ENCODE peak calls at places on chromosomes 1 and 21, in seven cellular contexts. S is breast epithelium, O is transverse colon, R is adrenal gland, A is sigmoid colon, V is uterus, C is heart left ventricle. I is an unnamed sample.

GRCh38 chr1:185987611-185988441 is 253.6 kb downstream of the HMCN1 start:
- DNase-seq in S (no peak), O (no peak), R (no peak), A (no peak), V (no peak), C (no peak), I (no peak)

GRCh38 chr1:24535021-24535424 is 20.9 kb upstream of the NCMAP start:
- DNase-seq in S (no peak), O (peak), R (no peak), A (no peak), V (no peak), C (no peak), I (no peak)

GRCh38 chr1:61873994-61874393 is 131.7 kb downstream of the PATJ start:
- DNase-seq in S (no peak), O (no peak), R (no peak), A (no peak), V (no peak), C (no peak), I (no peak)

GRCh38 chr1:223702735-223703667 is 9.3 kb upstream of the CAPN2 start:
- DNase-seq in S (no peak), O (no peak), R (no peak), A (no peak), V (no peak), C (no peak), I (no peak)

GRCh38 chr1:5913078-5913845 is 79.0 kb downstream of the NPHP4 start:
- DNase-seq in S (no peak), O (no peak), R (no peak), A (no peak), V (no peak), C (no peak), I (peak)

GRCh38 chr1:181425566-181425965 is 57.8 kb upstream of the CACNA1E start:
- DNase-seq in S (no peak), O (no peak), R (no peak), A (no peak), V (no peak), C (no peak), I (no peak)

GRCh38 chr21:42735061-42735460 is 81.6 kb downstream of the PDE9A start:
- DNase-seq in S (peak), O (peak), R (no peak), A (peak), V (no peak), C (no peak), I (no peak)

GRCh38 chr21:45584786-45585185 is 42.5 kb upstream of the SLC19A1 start:
- DNase-seq in S (peak), O (no peak), R (no peak), A (no peak), V (no peak), C (no peak), I (peak)

GRCh38 chr1:2360588-2361364 is 30.6 kb downstream of the MORN1 start:
- DNase-seq in S (no peak), O (no peak), R (no peak), A (peak), V (no peak), C (no peak), I (no peak)

GRCh38 chr1:162899422-162900168 is 38.6 kb upstream of the CCDC190 start:
- DNase-seq in S (no peak), O (no peak), R (no peak), A (no peak), V (no peak), C (no peak), I (no peak)

GRCh38 chr1:203113308-203113707 is 14.2 kb upstream of the ADORA1 start:
- DNase-seq in S (no peak), O (no peak), R (no peak), A (no peak), V (no peak), C (no peak), I (no peak)

GRCh38 chr1:198443374-198444233 is 96.9 kb downstream of the ATP6V1G3 start:
- DNase-seq in S (no peak), O (no peak), R (no peak), A (no peak), V (no peak), C (no peak), I (no peak)

GRCh38 chr1:159040206-159040605 is 30.5 kb downstream of the IFI16 start:
- DNase-seq in S (no peak), O (no peak), R (no peak), A (no peak), V (no peak), C (no peak), I (no peak)

GRCh38 chr1:22117238-22117637 is 25.7 kb downstream of the WNT4 start:
- DNase-seq in S (no peak), O (no peak), R (no peak), A (peak), V (no peak), C (no peak), I (no peak)

GRCh38 chr1:198915327-198916231 is 276.7 kb downstream of the PTPRC start:
- DNase-seq in S (no peak), O (no peak), R (no peak), A (no peak), V (no peak), C (no peak), I (no peak)

DNA sequence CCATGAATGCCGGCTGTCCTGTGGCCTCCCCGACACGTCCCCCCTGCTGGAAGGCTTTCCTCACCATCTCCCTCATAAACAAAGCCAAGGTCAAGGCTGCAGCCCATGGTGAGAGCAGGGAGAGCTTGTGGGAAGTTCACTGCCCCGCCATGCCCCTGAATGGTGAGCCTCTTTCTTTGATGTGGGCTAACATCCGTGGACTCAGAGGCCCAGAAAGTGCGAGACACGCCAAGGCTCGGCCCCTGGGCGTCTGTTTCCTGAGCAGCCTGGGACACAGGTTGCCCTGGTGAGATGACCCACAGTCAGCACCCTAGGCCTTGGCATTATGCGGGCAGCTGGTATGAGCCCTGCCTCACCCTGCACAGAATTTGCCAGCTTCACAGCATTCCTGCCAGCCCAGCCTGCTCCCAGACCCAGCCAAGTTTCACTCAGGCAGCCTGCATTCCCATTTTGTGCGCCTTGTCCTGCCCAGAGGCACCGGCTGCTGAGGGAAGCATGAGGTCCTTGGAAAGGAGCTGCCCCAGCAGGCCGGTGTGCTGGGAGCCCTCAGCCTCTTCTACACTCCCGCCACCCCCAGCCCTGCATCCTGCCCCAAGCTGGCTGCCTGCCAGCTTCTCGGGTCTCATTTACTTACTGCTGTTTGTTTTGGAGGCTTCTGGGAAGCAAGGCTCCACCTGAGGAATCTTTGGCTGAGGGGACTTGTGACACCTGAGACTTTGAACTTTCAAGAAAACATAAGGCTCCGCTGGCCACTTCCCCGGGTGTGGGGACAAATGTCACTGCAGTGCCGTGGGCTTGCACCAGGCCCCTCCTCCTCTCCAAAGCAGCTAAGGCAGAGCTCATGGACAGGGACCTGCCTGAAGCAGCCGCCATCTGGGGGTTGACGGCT is 31.9 kb downstream of the NEK2 start:
- DNase-seq in S (peak), O (peak), R (peak), A (no peak), V (no peak), C (no peak), I (no peak)
- TF ChIP-seq POLR2A in S (no peak), O (no peak), R (no peak), A (no peak), V (no peak), C (no peak), I (no peak)

GRCh38 chr1:44620072-44620471 is 54.2 kb downstream of the TMEM53 start:
- DNase-seq in S (no peak), O (no peak), R (no peak), A (no peak), V (no peak), C (no peak), I (no peak)

GRCh38 chr1:44616284-44616990 is 57.8 kb downstream of the TMEM53 start:
- DNase-seq in S (no peak), O (no peak), R (no peak), A (no peak), V (no peak), C (no peak), I (no peak)

GRCh38 chr1:44617703-44618029 is 56.6 kb downstream of the TMEM53 start:
- DNase-seq in S (no peak), O (no peak), R (no peak), A (no peak), V (no peak), C (no peak), I (no peak)

GRCh38 chr1:44619261-44619900 is 54.9 kb downstream of the TMEM53 start:
- DNase-seq in S (no peak), O (no peak), R (no peak), A (no peak), V (peak), C (no peak), I (no peak)

GRCh38 chr1:44616991-44617702 is 57.1 kb downstream of the TMEM53 start:
- DNase-seq in S (no peak), O (peak), R (peak), A (peak), V (peak), C (no peak), I (no peak)
- H3K4me3 ChIP-seq in S (peak), O (peak), R (peak), A (peak), V (peak), C (no peak), I (peak)

GRCh38 chr1:32806910-32807523 is 10.1 kb downstream of the YARS1 start:
- DNase-seq in S (no peak), O (no peak), R (no peak), A (no peak), V (no peak), C (no peak), I (no peak)

GRCh38 chr1:32811265-32811664 is 5.9 kb downstream of the YARS1 start:
- DNase-seq in S (no peak), O (no peak), R (no peak), A (no peak), V (no peak), C (no peak), I (no peak)

GRCh38 chr1:32808580-32808979 is 8.6 kb downstream of the YARS1 start:
- DNase-seq in S (no peak), O (no peak), R (no peak), A (no peak), V (no peak), C (no peak), I (no peak)

GRCh38 chr1:32810358-32810757 is 6.8 kb downstream of the YARS1 start:
- DNase-seq in S (no peak), O (no peak), R (no peak), A (no peak), V (no peak), C (no peak), I (no peak)

DNA sequence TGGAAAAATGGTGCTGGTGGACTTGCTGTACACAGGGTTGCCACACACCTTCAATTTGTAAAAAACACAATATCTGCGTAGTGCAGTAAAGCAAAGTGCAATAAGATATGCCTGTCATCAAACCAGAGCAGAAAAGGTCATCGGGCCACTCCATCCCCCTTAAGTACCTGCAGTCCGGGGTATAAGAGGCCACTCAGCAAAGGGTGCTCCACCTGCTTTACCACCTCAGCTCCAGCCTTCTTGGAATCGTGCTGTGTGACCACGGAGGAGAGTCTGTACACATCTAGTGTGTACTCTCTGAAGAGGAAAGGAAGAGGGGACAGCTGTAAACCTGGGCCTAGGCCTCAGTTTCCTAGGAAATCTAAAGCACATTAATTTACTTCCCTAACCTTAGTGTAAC is 10.8 kb downstream of the YARS1 start:
- DNase-seq in S (no peak), O (no peak), R (no peak), A (no peak), V (no peak), C (no peak), I (no peak)
- TF ChIP-seq POLR2A in S (no peak), O (no peak), R (no peak), A (no peak), V (no peak), C (no peak), I (no peak)

GRCh38 chr1:156676450-156676819 is 772 bp downstream of the NES start:
- DNase-seq in S (no peak), O (no peak), R (no peak), A (no peak), V (no peak), C (no peak), I (no peak)
- H3K4me3 ChIP-seq in S (peak), O (peak), R (no peak), A (peak), V (peak), C (peak), I (peak)

GRCh38 chr1:25896266-25896665 is 10.0 kb downstream of the STMN1 start:
- DNase-seq in S (no peak), O (no peak), R (no peak), A (peak), V (no peak), C (no peak), I (no peak)

GRCh38 chr1:25893072-25893604 is 13.1 kb downstream of the STMN1 start:
- DNase-seq in S (no peak), O (no peak), R (no peak), A (peak), V (no peak), C (no peak), I (no peak)

GRCh38 chr1:25898223-25899015 is 7.8 kb downstream of the STMN1 start:
- DNase-seq in S (no peak), O (no peak), R (no peak), A (peak), V (no peak), C (no peak), I (no peak)

GRCh38 chr1:25897754-25898153 is 8.5 kb downstream of the STMN1 start:
- DNase-seq in S (no peak), O (no peak), R (no peak), A (peak), V (no peak), C (no peak), I (no peak)

GRCh38 chr1:25895365-25895990 is 10.7 kb downstream of the STMN1 start:
- DNase-seq in S (peak), O (peak), R (peak), A (peak), V (peak), C (peak), I (peak)
- TF ChIP-seq POLR2A in S (no peak), O (no peak), R (no peak), A (no peak), V (no peak), C (peak), I (no peak)

DNA sequence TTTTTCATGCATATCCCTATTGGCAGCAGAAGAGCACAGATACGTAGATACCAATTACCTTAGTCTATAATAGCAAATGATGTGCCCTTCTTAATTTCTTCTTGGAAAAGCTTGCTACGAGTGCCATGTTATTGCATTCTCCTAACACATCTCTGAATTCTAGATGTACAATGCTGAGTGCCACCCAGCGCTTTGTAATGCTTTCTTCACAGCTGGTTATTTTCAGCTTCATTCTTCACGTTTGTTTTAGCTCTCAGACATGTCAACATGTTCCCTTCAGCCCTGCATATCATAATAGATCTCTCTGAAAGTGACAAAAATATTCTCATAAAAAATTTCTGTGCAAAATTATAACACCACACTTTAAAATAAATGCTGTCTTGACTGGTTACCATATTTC is 981.2 kb downstream of the TTLL7 start:
- DNase-seq in S (no peak), O (no peak), R (no peak), A (no peak), V (no peak), C (no peak), I (no peak)
- H3K4me3 ChIP-seq in S (no peak), O (no peak), R (no peak), A (no peak), V (no peak), C (no peak), I (no peak)

DNA sequence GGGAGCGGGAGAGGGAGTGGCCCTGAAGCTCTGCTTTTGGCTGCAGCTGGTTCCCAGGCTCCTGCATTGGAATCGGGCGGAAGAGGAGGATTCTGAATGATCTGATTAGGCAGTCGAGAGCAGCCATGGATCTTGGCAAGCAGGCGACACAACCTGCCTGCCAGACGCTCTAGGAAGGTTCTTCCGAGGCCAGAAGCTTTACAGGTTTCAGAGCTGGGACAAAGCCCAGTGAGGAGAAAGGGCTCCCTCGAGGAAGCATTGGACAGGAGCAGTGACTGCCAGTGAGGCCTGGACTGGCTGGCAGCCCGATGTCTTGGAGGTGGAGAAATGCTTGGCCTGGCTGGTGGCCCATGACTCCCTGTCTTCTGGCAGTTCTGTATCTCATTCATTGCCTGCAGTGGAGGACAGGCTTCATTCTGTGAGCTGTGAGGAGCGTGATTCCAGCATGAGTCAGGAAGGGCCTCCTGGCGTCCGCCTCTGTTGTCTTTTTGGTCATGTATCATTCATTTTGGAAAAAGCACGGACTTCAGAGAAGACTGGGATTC is 132.7 kb upstream of the IPO9 start:
- DNase-seq in S (peak), O (peak), R (peak), A (peak), V (peak), C (peak), I (peak)
- TF ChIP-seq POLR2A in S (no peak), O (no peak), R (no peak), A (no peak), V (no peak), C (no peak), I (no peak)

DNA sequence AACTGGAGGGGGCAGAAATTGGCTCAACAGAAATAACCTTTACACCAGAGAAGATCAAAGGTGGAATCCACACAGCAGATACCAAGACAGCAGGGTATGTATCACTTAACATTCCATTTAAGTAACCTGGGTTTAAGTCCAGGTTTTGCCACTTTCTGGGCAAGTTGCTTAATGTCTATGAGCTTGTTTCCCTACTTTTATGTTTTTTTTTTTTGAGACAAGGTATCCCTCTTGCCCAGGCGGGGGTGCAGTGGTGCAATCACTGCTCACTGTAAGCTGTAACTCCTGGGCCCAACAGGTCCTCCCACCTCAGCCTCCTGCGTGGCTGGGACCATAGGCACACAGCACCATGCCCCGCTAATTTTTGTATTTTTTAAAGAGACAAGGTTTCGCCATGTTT is 2.2 kb downstream of the RTCA start:
- DNase-seq in S (no peak), O (no peak), R (no peak), A (no peak), V (no peak), C (no peak), I (no peak)
- H3K4me3 ChIP-seq in S (no peak), O (no peak), R (no peak), A (no peak), V (no peak), C (no peak), I (no peak)

GRCh38 chr1:151346769-151347522 is at the start of gene RFX5:
- DNase-seq in S (peak), O (peak), R (peak), A (peak), V (peak), C (peak), I (peak)
- TF ChIP-seq POLR2A in S (peak), O (peak), R (peak), A (peak), V (peak), C (peak), I (no peak)

DNA sequence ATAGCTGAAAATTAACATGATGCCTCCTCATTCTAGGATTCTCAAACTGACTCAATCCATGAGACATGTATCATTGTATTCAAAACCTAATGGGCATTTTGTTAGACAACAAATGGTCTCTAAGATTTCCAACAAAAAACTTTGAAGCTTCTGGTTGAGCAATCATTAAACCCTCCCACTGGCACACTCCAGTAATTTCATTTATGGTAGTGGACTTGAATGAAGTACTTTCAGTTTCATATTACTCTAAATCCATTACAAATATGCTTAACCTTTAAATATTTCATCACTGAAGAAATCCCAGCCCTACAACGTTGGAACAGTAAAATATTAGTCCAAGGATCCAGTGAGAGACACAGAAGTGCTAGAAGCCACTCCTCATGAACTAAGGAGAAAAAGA is 43.5 kb downstream of the GBP6 start:
- DNase-seq in S (no peak), O (no peak), R (no peak), A (no peak), V (no peak), C (no peak), I (no peak)
- H3K4me3 ChIP-seq in S (peak), O (peak), R (no peak), A (peak), V (peak), C (no peak), I (peak)

I was measured in suprapubic skin.